ENCODE peak calls at places on chromosomes 3 and 15, in nine cellular contexts. C is IMR-90; R is CD8-positive, alpha-beta T cell; X is right lobe of liver; D is GM23338; T is mucosa of descending colon; L is left ventricle myocardium inferior; U is endodermal cell; B is neural progenitor cell. Y is an unnamed sample. For H3K4me1, the result is how much of the 10 kb centered on the place peaks cover.

GRCh38 chr3:69354948-69355347 is 30.9 kb downstream of the FRMD4B start:
- DNase-seq in C (no peak), R (no peak), X (no peak), D (no peak), T (no peak), L (no peak), U (no peak), B (no peak), Y (no peak)

GRCh38 chr3:125611908-125612307 is 16.6 kb upstream of the OSBPL11 start:
- DNase-seq in C (no peak), R (no peak), X (no peak), D (peak), T (no peak), L (no peak), U (peak), B (no peak), Y (no peak)

GRCh38 chr3:26652157-26652556 is 29.6 kb downstream of the LRRC3B start:
- DNase-seq in C (no peak), R (no peak), X (no peak), D (peak), T (no peak), L (peak), U (no peak), B (peak), Y (no peak)

GRCh38 chr3:3800076-3800448 is 831 bp downstream of the LRRN1 start:
- DNase-seq in C (no peak), R (peak), X (peak), D (peak), T (peak), L (no peak), U (peak), B (peak), Y (no peak)

GRCh38 chr3:31948255-31948654 is 32.8 kb downstream of the OSBPL10 start:
- DNase-seq in C (no peak), R (no peak), X (no peak), D (no peak), T (no peak), L (no peak), U (no peak), B (no peak), Y (no peak)

GRCh38 chr3:100709840-100710235 is 544 bp downstream of the TFG start:
- DNase-seq in C (peak), R (peak), X (peak), D (peak), T (peak), L (no peak), U (peak), B (peak), Y (peak)

GRCh38 chr15:27124287-27124830 is 153.4 kb downstream of the GABRG3 start:
- DNase-seq in C (no peak), R (no peak), X (no peak), D (no peak), T (no peak), L (no peak), U (peak), B (no peak), Y (no peak)

GRCh38 chr3:50147447-50147846 is 7.7 kb upstream of the SEMA3F start:
- DNase-seq in C (no peak), R (no peak), X (no peak), D (no peak), T (no peak), L (no peak), U (no peak), B (no peak), Y (no peak)

GRCh38 chr15:92861742-92862141 is 38.4 kb upstream of the CHD2 start:
- DNase-seq in C (no peak), R (no peak), X (no peak), D (no peak), T (no peak), L (no peak), U (no peak), B (no peak), Y (no peak)

GRCh38 chr3:134978658-134979057 is 183.6 kb downstream of the EPHB1 start:
- DNase-seq in C (no peak), R (no peak), X (no peak), D (no peak), T (no peak), L (no peak), U (no peak), B (no peak), Y (no peak)

GRCh38 chr3:22377421-22377820 is 626.4 kb upstream of the ZNF385D start:
- DNase-seq in C (no peak), R (no peak), X (no peak), D (no peak), T (no peak), L (no peak), U (no peak), B (no peak), Y (no peak)

GRCh38 chr3:49799761-49800160 is at the start of gene CDHR4:
- DNase-seq in C (peak), R (no peak), X (no peak), D (no peak), T (no peak), L (no peak), U (no peak), B (no peak), Y (no peak)

GRCh38 chr15:32669870-32670623 is 28.5 kb downstream of the SCG5 start:
- DNase-seq in C (peak), R (no peak), X (no peak), D (peak), T (no peak), L (no peak), U (no peak), B (peak), Y (no peak)

GRCh38 chr3:158770254-158771017 is 31.4 kb upstream of the MFSD1 start:
- DNase-seq in C (peak), R (no peak), X (no peak), D (no peak), T (no peak), L (no peak), U (no peak), B (no peak), Y (no peak)

GRCh38 chr3:39812537-39812936 is 3.1 kb downstream of the MYRIP start:
- DNase-seq in C (no peak), R (no peak), X (no peak), D (peak), T (no peak), L (no peak), U (peak), B (peak), Y (peak)

GRCh38 chr15:89822030-89822429 is 7.4 kb upstream of the ANPEP start:
- DNase-seq in C (no peak), R (no peak), X (no peak), D (no peak), T (no peak), L (no peak), U (no peak), B (no peak), Y (no peak)

GRCh38 chr15:88022711-88023110 is 233.8 kb downstream of the NTRK3 start:
- DNase-seq in C (no peak), R (no peak), X (no peak), D (no peak), T (no peak), L (no peak), U (no peak), B (no peak), Y (no peak)

GRCh38 chr15:56892651-56893348 is 25.6 kb upstream of the TCF12 start:
- DNase-seq in C (no peak), R (no peak), X (no peak), D (no peak), T (no peak), L (no peak), U (no peak), B (no peak), Y (no peak)

GRCh38 chr3:141553055-141553454 is 66.2 kb downstream of the RASA2 start:
- DNase-seq in C (no peak), R (no peak), X (no peak), D (no peak), T (no peak), L (no peak), U (no peak), B (no peak), Y (no peak)

GRCh38 chr3:98855811-98856400 is 45.6 kb downstream of the DCBLD2 start:
- DNase-seq in C (peak), R (no peak), X (no peak), D (no peak), T (no peak), L (no peak), U (no peak), B (no peak), Y (no peak)

GRCh38 chr3:28577941-28578340 is 229.3 kb upstream of the AZI2 start:
- DNase-seq in C (no peak), R (no peak), X (no peak), D (no peak), T (no peak), L (no peak), U (no peak), B (no peak), Y (no peak)

DNA sequence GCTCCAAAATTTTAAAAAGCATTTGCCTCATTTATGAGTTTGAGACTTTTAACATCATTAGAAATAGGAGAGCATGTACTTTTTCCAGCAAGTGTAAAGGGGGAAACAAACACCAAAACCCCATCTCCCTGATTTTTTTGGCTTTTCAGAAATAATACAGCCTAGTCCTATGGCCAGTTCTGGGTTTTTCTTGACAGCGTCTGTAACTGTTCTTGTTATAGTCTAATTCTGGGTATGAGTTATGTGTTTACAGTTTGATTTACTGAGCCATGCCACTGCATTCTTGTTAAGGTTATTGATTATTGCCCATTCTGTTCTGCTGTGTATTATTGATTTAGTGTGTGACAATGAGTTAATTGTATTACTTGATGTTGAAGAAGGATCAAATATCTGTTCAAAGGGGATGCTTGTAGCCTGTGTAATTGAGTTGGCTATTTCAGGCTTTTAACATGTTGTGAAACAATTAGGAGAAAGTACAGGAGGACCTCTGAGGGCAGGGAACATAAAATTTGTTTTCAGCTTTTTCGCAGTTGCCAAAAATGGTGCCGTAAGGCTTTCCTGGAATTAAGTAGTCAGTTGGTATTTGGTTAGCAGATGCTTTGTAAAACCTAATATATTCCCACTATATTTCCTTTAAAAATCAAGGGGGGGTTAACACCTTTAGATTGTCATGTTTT is 46.1 kb downstream of the MBNL1 start:
- DNase-seq in C (no peak), R (no peak), X (no peak), D (no peak), T (no peak), L (no peak), U (no peak), B (no peak), Y (no peak)
- H3K4me1 ChIP-seq in C (under half), R (half or more), X (under half), D (under half), T (under half), L (half or more), U (under half), B (under half), Y (half or more)

GRCh38 chr3:48426944-48427629 is 2.8 kb downstream of the PLXNB1 start:
- DNase-seq in C (no peak), R (no peak), X (no peak), D (no peak), T (peak), L (no peak), U (no peak), B (no peak), Y (no peak)
- H3K4me1 ChIP-seq in C (under half), R (under half), X (under half), D (under half), T (under half), L (half or more), U (under half), B (under half), Y (under half)

GRCh38 chr15:63231717-63232116 is 42.3 kb downstream of the RAB8B start:
- DNase-seq in C (no peak), R (no peak), X (no peak), D (no peak), T (no peak), L (no peak), U (no peak), B (no peak), Y (no peak)
- H3K4me1 ChIP-seq in C (under half), R (under half), X (under half), D (under half), T (under half), L (half or more), U (under half), B (under half), Y (under half)

GRCh38 chr3:14678015-14678503 is 3.1 kb downstream of the C3orf20 start:
- DNase-seq in C (no peak), R (no peak), X (peak), D (peak), T (no peak), L (no peak), U (no peak), B (no peak), Y (no peak)
- H3K4me1 ChIP-seq in C (under half), R (under half), X (under half), D (under half), T (under half), L (under half), U (under half), B (under half), Y (under half)

DNA sequence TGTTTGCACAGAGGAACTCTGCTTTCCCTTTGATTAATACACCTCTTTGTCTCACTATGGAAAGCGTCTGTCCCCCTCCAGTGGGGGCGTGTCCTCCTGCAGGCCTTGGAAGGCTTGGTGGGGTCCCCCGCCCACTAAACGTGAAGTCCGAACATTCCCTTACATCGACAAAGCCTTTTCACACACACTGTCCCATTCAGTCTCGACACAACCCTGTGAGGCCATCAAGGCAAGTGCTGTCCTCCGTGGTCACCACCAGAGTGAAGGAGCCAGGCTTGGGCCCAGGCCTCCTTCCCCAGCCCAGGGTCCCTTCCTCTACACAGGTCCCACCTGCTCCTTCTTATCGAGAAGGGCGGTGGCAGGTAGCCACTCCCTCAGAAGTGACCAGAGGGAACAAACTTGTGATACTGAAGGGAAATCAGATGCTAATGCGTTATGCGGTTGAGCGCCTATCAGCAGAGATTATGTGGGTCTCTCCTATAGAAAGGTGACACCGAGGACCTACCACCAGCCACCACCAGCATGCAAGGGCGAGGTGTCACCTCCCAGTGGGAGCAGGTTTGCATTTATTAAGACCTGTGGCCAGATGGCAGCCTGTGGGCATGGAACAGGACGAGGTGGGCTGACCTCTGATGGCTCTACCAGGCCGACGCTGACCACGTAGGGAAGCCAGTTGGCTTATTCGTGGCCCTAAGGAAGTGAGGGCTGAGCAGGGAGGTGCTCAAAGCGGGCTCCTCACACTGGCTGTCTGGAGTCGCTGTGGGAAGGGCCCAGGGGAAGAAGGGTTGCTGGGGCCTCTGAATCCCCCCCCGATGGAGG is 6.6 kb downstream of the NRROS start:
- DNase-seq in C (no peak), R (no peak), X (no peak), D (no peak), T (no peak), L (no peak), U (no peak), B (no peak), Y (no peak)
- H3K4me1 ChIP-seq in C (under half), R (under half), X (under half), D (under half), T (under half), L (under half), U (under half), B (under half), Y (under half)

GRCh38 chr15:67776600-67776999 is 48.7 kb upstream of the SKOR1 start:
- DNase-seq in C (peak), R (no peak), X (no peak), D (no peak), T (no peak), L (no peak), U (no peak), B (no peak), Y (no peak)

GRCh38 chr15:67774626-67775025 is 50.7 kb upstream of the SKOR1 start:
- DNase-seq in C (no peak), R (no peak), X (no peak), D (no peak), T (no peak), L (no peak), U (no peak), B (no peak), Y (no peak)

GRCh38 chr15:67777071-67777470 is 48.2 kb upstream of the SKOR1 start:
- DNase-seq in C (no peak), R (no peak), X (no peak), D (no peak), T (no peak), L (no peak), U (no peak), B (no peak), Y (no peak)

GRCh38 chr15:67775998-67776397 is 49.3 kb upstream of the SKOR1 start:
- DNase-seq in C (no peak), R (no peak), X (no peak), D (no peak), T (no peak), L (no peak), U (no peak), B (no peak), Y (no peak)

GRCh38 chr15:67775265-67775664 is 50.0 kb upstream of the SKOR1 start:
- DNase-seq in C (peak), R (no peak), X (no peak), D (no peak), T (no peak), L (no peak), U (no peak), B (no peak), Y (no peak)
- H3K4me1 ChIP-seq in C (under half), R (under half), X (under half), D (under half), T (under half), L (under half), U (under half), B (half or more), Y (under half)

DNA sequence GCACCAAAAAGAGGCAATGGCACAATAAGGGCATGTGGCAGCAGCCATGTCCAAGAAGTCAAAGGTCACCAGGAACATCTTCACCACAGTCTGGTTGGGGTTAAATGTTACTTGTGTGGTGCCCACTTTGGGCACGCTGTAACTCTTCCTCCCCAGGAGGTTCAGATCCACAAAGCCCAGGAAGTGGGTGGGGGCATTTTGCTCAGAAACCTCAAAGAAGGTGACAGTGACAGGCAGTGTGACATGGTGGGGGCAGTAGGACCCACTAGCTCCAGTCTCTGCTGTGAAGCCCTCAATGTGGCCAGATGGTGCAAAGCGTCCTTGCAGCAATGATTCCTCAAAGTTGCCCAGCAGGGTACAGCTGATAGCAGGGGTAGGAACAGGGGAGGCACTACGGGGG is 5.8 kb downstream of the ZNF80 start:
- DNase-seq in C (no peak), R (peak), X (no peak), D (no peak), T (no peak), L (no peak), U (no peak), B (no peak), Y (no peak)
- H3K4me1 ChIP-seq in C (under half), R (half or more), X (under half), D (under half), T (under half), L (under half), U (under half), B (under half), Y (under half)

GRCh38 chr3:122989856-122990575 is 37.5 kb downstream of the SEMA5B start:
- DNase-seq in C (no peak), R (no peak), X (no peak), D (no peak), T (no peak), L (no peak), U (no peak), B (no peak), Y (no peak)
- H3K4me1 ChIP-seq in C (under half), R (under half), X (under half), D (half or more), T (under half), L (under half), U (under half), B (half or more), Y (under half)

Y was measured in transverse colon.